ENCODE peak calls at places on chromosomes 6 and 20, in eight cellular contexts. N is effector CD4-positive, alpha-beta T cell; U is NCI-H774; C is cerebellum; L is GM12865; R is hypothalamus; S is neural crest cell; E is RPMI8226. H is an unnamed sample.

GRCh38 chr20:8176276-8176675 is 44.2 kb downstream of the PLCB1 start:
- DNase-seq in N (no peak), L (no peak), R (no peak), E (no peak), C (no peak), S (no peak), U (no peak), H (no peak)

GRCh38 chr6:26388441-26388840 is 5.5 kb downstream of the BTN2A2 start:
- DNase-seq in L (no peak), N (no peak), E (no peak), S (no peak), U (no peak), R (no peak), C (no peak), H (no peak)

GRCh38 chr6:105560611-105561066 is 157.8 kb upstream of the PREP start:
- DNase-seq in U (no peak), R (no peak), E (no peak), S (no peak), L (peak), N (no peak), C (no peak), H (no peak)

GRCh38 chr6:3661390-3661789 is 90.1 kb downstream of the PXDC1 start:
- DNase-seq in C (no peak), L (no peak), R (no peak), U (no peak), S (no peak), E (peak), N (no peak), H (no peak)

GRCh38 chr6:149457316-149457884 is 27.4 kb downstream of the ZC3H12D start:
- DNase-seq in S (no peak), L (no peak), R (no peak), E (no peak), C (no peak), N (no peak), U (no peak), H (no peak)

GRCh38 chr6:90216081-90216977 is 80.3 kb downstream of the BACH2 start:
- DNase-seq in E (no peak), C (no peak), R (no peak), N (peak), L (peak), S (no peak), U (no peak), H (no peak)

GRCh38 chr6:35197196-35197595 is 16.6 kb upstream of the SCUBE3 start:
- DNase-seq in C (no peak), U (no peak), R (no peak), E (no peak), N (no peak), L (no peak), S (no peak), H (no peak)

GRCh38 chr20:62097881-62098407 is 24.3 kb upstream of the LSM14B start:
- DNase-seq in N (no peak), C (no peak), U (no peak), L (no peak), S (no peak), E (no peak), R (no peak), H (no peak)

GRCh38 chr20:47586648-47587306 is 85.1 kb downstream of the NCOA3 start:
- DNase-seq in R (no peak), C (no peak), S (no peak), N (no peak), E (no peak), U (no peak), L (no peak), H (no peak)

GRCh38 chr6:77036400-77036799 is 426.9 kb downstream of the HTR1B start:
- DNase-seq in L (no peak), R (no peak), U (no peak), E (no peak), S (no peak), C (no peak), N (no peak), H (no peak)

GRCh38 chr20:22379472-22379871 is 204.9 kb downstream of the FOXA2 start:
- DNase-seq in L (no peak), C (no peak), N (no peak), U (no peak), E (peak), R (no peak), S (no peak), H (peak)

GRCh38 chr20:24148372-24148771 is 159.8 kb upstream of the GGTLC1 start:
- DNase-seq in U (no peak), S (no peak), R (no peak), L (peak), N (no peak), C (no peak), E (peak), H (no peak)

GRCh38 chr6:72182337-72183246 is 296.2 kb downstream of the RIMS1 start:
- DNase-seq in L (peak), C (peak), U (no peak), S (peak), R (no peak), E (peak), N (no peak), H (no peak)

GRCh38 chr6:53815381-53816119 is 20.7 kb downstream of the LRRC1 start:
- DNase-seq in L (no peak), N (no peak), U (no peak), E (no peak), C (no peak), S (no peak), R (no peak), H (no peak)

GRCh38 chr6:92126088-92126487 is 1293.3 kb downstream of the EPHA7 start:
- DNase-seq in U (no peak), L (no peak), R (no peak), N (no peak), S (no peak), E (no peak), C (no peak), H (no peak)

H was measured in erythroblast.